ENCODE peak calls at places on chromosome 6, in five cellular contexts. One of them, this sample, is unnamed.

GRCh38 chr6:106448000-106448426 is 87.5 kb downstream of the CRYBG1 start:
- DNase-seq in mucosa of gallbladder: no peak
- DNase-seq in RPMI8226: peak
- DNase-seq in astrocyte of the spinal cord: no peak
- DNase-seq in NB4: peak
- DNase-seq in this sample: no peak

GRCh38 chr6:74369556-74369993 is 673.6 kb downstream of the CD109 start:
- DNase-seq in mucosa of gallbladder: no peak
- DNase-seq in RPMI8226: no peak
- DNase-seq in astrocyte of the spinal cord: peak
- DNase-seq in NB4: peak
- DNase-seq in this sample: no peak

GRCh38 chr6:150844371-150844770 is 21.1 kb upstream of the MTHFD1L start:
- DNase-seq in mucosa of gallbladder: no peak
- DNase-seq in RPMI8226: no peak
- DNase-seq in astrocyte of the spinal cord: no peak
- DNase-seq in NB4: no peak
- DNase-seq in this sample: no peak

GRCh38 chr6:160863782-160864181 is 127.8 kb upstream of the MAP3K4 start:
- DNase-seq in mucosa of gallbladder: no peak
- DNase-seq in RPMI8226: no peak
- DNase-seq in astrocyte of the spinal cord: no peak
- DNase-seq in NB4: no peak
- DNase-seq in this sample: no peak

GRCh38 chr6:161105408-161105807 is 113.8 kb downstream of the MAP3K4 start:
- DNase-seq in mucosa of gallbladder: no peak
- DNase-seq in RPMI8226: no peak
- DNase-seq in astrocyte of the spinal cord: no peak
- DNase-seq in NB4: no peak
- DNase-seq in this sample: no peak

GRCh38 chr6:27178001-27178730 is 69.3 kb upstream of the PRSS16 start:
- DNase-seq in mucosa of gallbladder: peak
- DNase-seq in RPMI8226: peak
- DNase-seq in astrocyte of the spinal cord: peak
- DNase-seq in NB4: peak
- DNase-seq in this sample: peak

GRCh38 chr6:42935322-42935721 is 6.0 kb downstream of the CNPY3 start:
- DNase-seq in mucosa of gallbladder: no peak
- DNase-seq in RPMI8226: no peak
- DNase-seq in astrocyte of the spinal cord: no peak
- DNase-seq in NB4: peak
- DNase-seq in this sample: no peak

GRCh38 chr6:39362487-39362865 is 40.0 kb upstream of the KCNK16 start:
- DNase-seq in mucosa of gallbladder: no peak
- DNase-seq in RPMI8226: no peak
- DNase-seq in astrocyte of the spinal cord: no peak
- DNase-seq in NB4: peak
- DNase-seq in this sample: no peak

GRCh38 chr6:158021814-158022748 is 40.4 kb downstream of the SYNJ2 start:
- DNase-seq in mucosa of gallbladder: no peak
- DNase-seq in RPMI8226: no peak
- DNase-seq in astrocyte of the spinal cord: no peak
- DNase-seq in NB4: no peak
- DNase-seq in this sample: no peak

GRCh38 chr6:10414766-10415592 is at the start of gene TFAP2A:
- DNase-seq in mucosa of gallbladder: no peak
- DNase-seq in RPMI8226: no peak
- DNase-seq in astrocyte of the spinal cord: no peak
- DNase-seq in NB4: no peak
- DNase-seq in this sample: no peak

GRCh38 chr6:1625926-1626413 is 16.3 kb downstream of the FOXC1 start:
- DNase-seq in mucosa of gallbladder: no peak
- DNase-seq in RPMI8226: no peak
- DNase-seq in astrocyte of the spinal cord: peak
- DNase-seq in NB4: peak
- DNase-seq in this sample: no peak

GRCh38 chr6:2623348-2623747 is 127.4 kb downstream of the MYLK4 start:
- DNase-seq in mucosa of gallbladder: no peak
- DNase-seq in RPMI8226: no peak
- DNase-seq in astrocyte of the spinal cord: no peak
- DNase-seq in NB4: no peak
- DNase-seq in this sample: no peak

GRCh38 chr6:5866547-5867051 is 140.1 kb downstream of the NRN1 start:
- DNase-seq in mucosa of gallbladder: peak
- DNase-seq in RPMI8226: peak
- DNase-seq in astrocyte of the spinal cord: peak
- DNase-seq in NB4: peak
- DNase-seq in this sample: peak

GRCh38 chr6:71181565-71181964 is 107.0 kb upstream of the OGFRL1 start:
- DNase-seq in mucosa of gallbladder: no peak
- DNase-seq in RPMI8226: no peak
- DNase-seq in astrocyte of the spinal cord: peak
- DNase-seq in NB4: no peak
- DNase-seq in this sample: no peak

GRCh38 chr6:157198425-157199279 is 124.7 kb downstream of the TMEM242 start:
- DNase-seq in mucosa of gallbladder: peak
- DNase-seq in RPMI8226: no peak
- DNase-seq in astrocyte of the spinal cord: no peak
- DNase-seq in NB4: no peak
- DNase-seq in this sample: no peak

GRCh38 chr6:54254886-54255285 is 53.4 kb upstream of the TINAG start:
- DNase-seq in mucosa of gallbladder: no peak
- DNase-seq in RPMI8226: no peak
- DNase-seq in astrocyte of the spinal cord: no peak
- DNase-seq in NB4: no peak
- DNase-seq in this sample: no peak

GRCh38 chr6:113018351-113019151 is 671.4 kb downstream of the RFPL4B start:
- DNase-seq in mucosa of gallbladder: no peak
- DNase-seq in RPMI8226: no peak
- DNase-seq in astrocyte of the spinal cord: peak
- DNase-seq in NB4: no peak
- DNase-seq in this sample: no peak

GRCh38 chr6:7035837-7036249 is 71.9 kb upstream of the RREB1 start:
- DNase-seq in mucosa of gallbladder: no peak
- DNase-seq in RPMI8226: peak
- DNase-seq in astrocyte of the spinal cord: no peak
- DNase-seq in NB4: peak
- DNase-seq in this sample: no peak

GRCh38 chr6:10269814-10270472 is 144.9 kb downstream of the TFAP2A start:
- DNase-seq in mucosa of gallbladder: no peak
- DNase-seq in RPMI8226: no peak
- DNase-seq in astrocyte of the spinal cord: peak
- DNase-seq in NB4: no peak
- DNase-seq in this sample: no peak

GRCh38 chr6:16546851-16547250 is 214.4 kb downstream of the ATXN1 start:
- DNase-seq in mucosa of gallbladder: no peak
- DNase-seq in RPMI8226: no peak
- DNase-seq in astrocyte of the spinal cord: no peak
- DNase-seq in NB4: no peak
- DNase-seq in this sample: no peak

GRCh38 chr6:127514396-127515227 is 4.5 kb downstream of the MTCL3 start:
- DNase-seq in mucosa of gallbladder: no peak
- DNase-seq in RPMI8226: no peak
- DNase-seq in astrocyte of the spinal cord: peak
- DNase-seq in NB4: peak
- DNase-seq in this sample: no peak

GRCh38 chr6:138293996-138294395 is 75.7 kb upstream of the PBOV1 start:
- DNase-seq in mucosa of gallbladder: no peak
- DNase-seq in RPMI8226: no peak
- DNase-seq in astrocyte of the spinal cord: no peak
- DNase-seq in NB4: no peak
- DNase-seq in this sample: no peak

GRCh38 chr6:118577972-118578371 is 29.9 kb downstream of the PLN start:
- DNase-seq in mucosa of gallbladder: no peak
- DNase-seq in RPMI8226: no peak
- DNase-seq in astrocyte of the spinal cord: no peak
- DNase-seq in NB4: no peak
- DNase-seq in this sample: no peak

GRCh38 chr6:68777956-68778355 is 142.9 kb downstream of the ADGRB3 start:
- DNase-seq in mucosa of gallbladder: no peak
- DNase-seq in RPMI8226: no peak
- DNase-seq in astrocyte of the spinal cord: peak
- DNase-seq in NB4: no peak
- DNase-seq in this sample: no peak

GRCh38 chr6:170091639-170092579 is 199.0 kb downstream of the DLL1 start:
- DNase-seq in mucosa of gallbladder: no peak
- DNase-seq in RPMI8226: no peak
- DNase-seq in astrocyte of the spinal cord: no peak
- DNase-seq in NB4: no peak
- DNase-seq in this sample: no peak

GRCh38 chr6:134061440-134061839 is 9.0 kb upstream of the SLC2A12 start:
- DNase-seq in mucosa of gallbladder: no peak
- DNase-seq in RPMI8226: no peak
- DNase-seq in astrocyte of the spinal cord: no peak
- DNase-seq in NB4: no peak
- DNase-seq in this sample: no peak

GRCh38 chr6:31597006-31597405 is 4.2 kb upstream of the NCR3 start:
- DNase-seq in mucosa of gallbladder: no peak
- DNase-seq in RPMI8226: peak
- DNase-seq in astrocyte of the spinal cord: peak
- DNase-seq in NB4: peak
- DNase-seq in this sample: peak

This sample was measured in OCI-LY7.